ENCODE peak calls at places on chromosomes 1 and 21, in ten cellular contexts. One of them, this sample, is unnamed.

GRCh38 chr1:11198851-11199628 is 9.9 kb downstream of the ANGPTL7 start:
- DNase-seq in HCT116: no peak
- DNase-seq in lower leg skin: no peak
- DNase-seq in GM10248: no peak
- DNase-seq in MCF 10A: no peak
- DNase-seq in left ventricle myocardium inferior: no peak
- DNase-seq in CD4-positive, alpha-beta T cell: no peak
- DNase-seq in GM20000: no peak
- DNase-seq in astrocyte: no peak
- DNase-seq in GM12865: no peak
- DNase-seq in this sample: no peak

GRCh38 chr1:21003281-21003680 is 173.4 kb downstream of the EIF4G3 start:
- DNase-seq in astrocyte: no peak
- DNase-seq in GM10248: no peak
- DNase-seq in CD4-positive, alpha-beta T cell: no peak
- DNase-seq in MCF 10A: no peak
- DNase-seq in GM20000: no peak
- DNase-seq in left ventricle myocardium inferior: no peak
- DNase-seq in lower leg skin: no peak
- DNase-seq in HCT116: no peak
- DNase-seq in GM12865: no peak
- DNase-seq in this sample: no peak

GRCh38 chr1:216223521-216223920 is 199.7 kb downstream of the USH2A start:
- DNase-seq in GM20000: no peak
- DNase-seq in lower leg skin: no peak
- DNase-seq in CD4-positive, alpha-beta T cell: no peak
- DNase-seq in MCF 10A: no peak
- DNase-seq in HCT116: no peak
- DNase-seq in left ventricle myocardium inferior: no peak
- DNase-seq in GM12865: no peak
- DNase-seq in astrocyte: no peak
- DNase-seq in GM10248: no peak
- DNase-seq in this sample: no peak

GRCh38 chr1:76230894-76231293 is 156.3 kb downstream of the ST6GALNAC3 start:
- DNase-seq in left ventricle myocardium inferior: no peak
- DNase-seq in GM12865: no peak
- DNase-seq in astrocyte: no peak
- DNase-seq in GM20000: no peak
- DNase-seq in lower leg skin: no peak
- DNase-seq in HCT116: no peak
- DNase-seq in MCF 10A: no peak
- DNase-seq in CD4-positive, alpha-beta T cell: no peak
- DNase-seq in GM10248: no peak
- DNase-seq in this sample: no peak

GRCh38 chr1:217554849-217555248 is 76.0 kb downstream of the GPATCH2 start:
- DNase-seq in CD4-positive, alpha-beta T cell: no peak
- DNase-seq in lower leg skin: no peak
- DNase-seq in GM20000: no peak
- DNase-seq in left ventricle myocardium inferior: no peak
- DNase-seq in GM12865: no peak
- DNase-seq in GM10248: no peak
- DNase-seq in astrocyte: no peak
- DNase-seq in HCT116: no peak
- DNase-seq in MCF 10A: peak
- DNase-seq in this sample: no peak

GRCh38 chr1:20602851-20603450 is 14.1 kb downstream of the CDA start:
- DNase-seq in HCT116: no peak
- DNase-seq in astrocyte: no peak
- DNase-seq in GM12865: no peak
- DNase-seq in GM10248: no peak
- DNase-seq in MCF 10A: peak
- DNase-seq in lower leg skin: no peak
- DNase-seq in CD4-positive, alpha-beta T cell: no peak
- DNase-seq in GM20000: no peak
- DNase-seq in left ventricle myocardium inferior: no peak
- DNase-seq in this sample: no peak

GRCh38 chr1:38589036-38589435 is 270.5 kb downstream of the RRAGC start:
- DNase-seq in GM10248: no peak
- DNase-seq in GM12865: no peak
- DNase-seq in lower leg skin: no peak
- DNase-seq in GM20000: no peak
- DNase-seq in astrocyte: peak
- DNase-seq in left ventricle myocardium inferior: peak
- DNase-seq in HCT116: no peak
- DNase-seq in MCF 10A: peak
- DNase-seq in CD4-positive, alpha-beta T cell: no peak
- DNase-seq in this sample: no peak

GRCh38 chr1:226217273-226217672 is 6.2 kb upstream of the MIXL1 start:
- DNase-seq in GM20000: no peak
- DNase-seq in MCF 10A: no peak
- DNase-seq in GM10248: no peak
- DNase-seq in HCT116: no peak
- DNase-seq in left ventricle myocardium inferior: no peak
- DNase-seq in astrocyte: no peak
- DNase-seq in GM12865: no peak
- DNase-seq in lower leg skin: no peak
- DNase-seq in CD4-positive, alpha-beta T cell: no peak
- DNase-seq in this sample: no peak

GRCh38 chr1:178652506-178652905 is 72.5 kb upstream of the RALGPS2 start:
- DNase-seq in GM20000: no peak
- DNase-seq in GM10248: no peak
- DNase-seq in HCT116: no peak
- DNase-seq in astrocyte: no peak
- DNase-seq in MCF 10A: no peak
- DNase-seq in GM12865: no peak
- DNase-seq in lower leg skin: no peak
- DNase-seq in left ventricle myocardium inferior: no peak
- DNase-seq in CD4-positive, alpha-beta T cell: no peak
- DNase-seq in this sample: no peak

GRCh38 chr1:172754609-172755008 is 95.7 kb downstream of the FASLG start:
- DNase-seq in CD4-positive, alpha-beta T cell: no peak
- DNase-seq in GM12865: no peak
- DNase-seq in GM20000: no peak
- DNase-seq in left ventricle myocardium inferior: no peak
- DNase-seq in HCT116: no peak
- DNase-seq in GM10248: no peak
- DNase-seq in lower leg skin: no peak
- DNase-seq in astrocyte: no peak
- DNase-seq in MCF 10A: no peak
- DNase-seq in this sample: no peak

GRCh38 chr1:9151326-9151860 is 22.5 kb upstream of the GPR157 start:
- DNase-seq in GM20000: no peak
- DNase-seq in CD4-positive, alpha-beta T cell: no peak
- DNase-seq in lower leg skin: no peak
- DNase-seq in left ventricle myocardium inferior: peak
- DNase-seq in astrocyte: no peak
- DNase-seq in GM12865: no peak
- DNase-seq in GM10248: no peak
- DNase-seq in HCT116: no peak
- DNase-seq in MCF 10A: no peak
- DNase-seq in this sample: no peak

GRCh38 chr1:106676021-106676420 is 380.5 kb upstream of the PRMT6 start:
- DNase-seq in GM20000: no peak
- DNase-seq in lower leg skin: no peak
- DNase-seq in GM10248: no peak
- DNase-seq in left ventricle myocardium inferior: no peak
- DNase-seq in astrocyte: peak
- DNase-seq in MCF 10A: peak
- DNase-seq in HCT116: no peak
- DNase-seq in GM12865: no peak
- DNase-seq in CD4-positive, alpha-beta T cell: no peak
- DNase-seq in this sample: no peak

GRCh38 chr1:46673749-46674182 is 2.1 kb downstream of the TEX38 start:
- DNase-seq in left ventricle myocardium inferior: no peak
- DNase-seq in GM12865: no peak
- DNase-seq in lower leg skin: no peak
- DNase-seq in MCF 10A: peak
- DNase-seq in CD4-positive, alpha-beta T cell: no peak
- DNase-seq in astrocyte: peak
- DNase-seq in GM10248: no peak
- DNase-seq in HCT116: no peak
- DNase-seq in GM20000: no peak
- DNase-seq in this sample: no peak

GRCh38 chr1:62176597-62177312 is 17.9 kb upstream of the L1TD1 start:
- DNase-seq in MCF 10A: no peak
- DNase-seq in CD4-positive, alpha-beta T cell: no peak
- DNase-seq in GM10248: no peak
- DNase-seq in GM12865: no peak
- DNase-seq in GM20000: no peak
- DNase-seq in lower leg skin: no peak
- DNase-seq in left ventricle myocardium inferior: no peak
- DNase-seq in astrocyte: no peak
- DNase-seq in HCT116: no peak
- DNase-seq in this sample: no peak

GRCh38 chr1:232271991-232272589 is 357.8 kb downstream of the SIPA1L2 start:
- DNase-seq in GM10248: no peak
- DNase-seq in GM12865: no peak
- DNase-seq in CD4-positive, alpha-beta T cell: no peak
- DNase-seq in left ventricle myocardium inferior: peak
- DNase-seq in GM20000: no peak
- DNase-seq in HCT116: no peak
- DNase-seq in lower leg skin: no peak
- DNase-seq in MCF 10A: no peak
- DNase-seq in astrocyte: peak
- DNase-seq in this sample: no peak

GRCh38 chr1:199747984-199748383 is 279.5 kb upstream of the NR5A2 start:
- DNase-seq in left ventricle myocardium inferior: no peak
- DNase-seq in HCT116: no peak
- DNase-seq in MCF 10A: no peak
- DNase-seq in GM20000: no peak
- DNase-seq in GM12865: no peak
- DNase-seq in CD4-positive, alpha-beta T cell: no peak
- DNase-seq in lower leg skin: no peak
- DNase-seq in GM10248: no peak
- DNase-seq in astrocyte: no peak
- DNase-seq in this sample: no peak

GRCh38 chr1:37739222-37739621 is 25.7 kb downstream of the EPHA10 start:
- DNase-seq in GM20000: no peak
- DNase-seq in GM12865: peak
- DNase-seq in CD4-positive, alpha-beta T cell: no peak
- DNase-seq in GM10248: no peak
- DNase-seq in astrocyte: no peak
- DNase-seq in left ventricle myocardium inferior: no peak
- DNase-seq in MCF 10A: peak
- DNase-seq in lower leg skin: no peak
- DNase-seq in HCT116: peak
- DNase-seq in this sample: no peak

GRCh38 chr1:205319081-205320018 is 2.2 kb downstream of the NUAK2 start:
- DNase-seq in MCF 10A: peak
- DNase-seq in astrocyte: peak
- DNase-seq in lower leg skin: peak
- DNase-seq in left ventricle myocardium inferior: peak
- DNase-seq in GM10248: no peak
- DNase-seq in GM12865: no peak
- DNase-seq in CD4-positive, alpha-beta T cell: no peak
- DNase-seq in HCT116: no peak
- DNase-seq in GM20000: no peak
- DNase-seq in this sample: no peak

GRCh38 chr1:45490121-45490622 is 791 bp downstream of the TESK2 start:
- DNase-seq in MCF 10A: peak
- DNase-seq in astrocyte: peak
- DNase-seq in HCT116: no peak
- DNase-seq in GM20000: no peak
- DNase-seq in GM12865: peak
- DNase-seq in left ventricle myocardium inferior: no peak
- DNase-seq in GM10248: no peak
- DNase-seq in CD4-positive, alpha-beta T cell: no peak
- DNase-seq in lower leg skin: no peak
- DNase-seq in this sample: no peak

GRCh38 chr1:46183926-46184557 is 7.8 kb upstream of the P3R3URF start:
- DNase-seq in MCF 10A: no peak
- DNase-seq in GM20000: no peak
- DNase-seq in CD4-positive, alpha-beta T cell: no peak
- DNase-seq in lower leg skin: no peak
- DNase-seq in left ventricle myocardium inferior: no peak
- DNase-seq in HCT116: no peak
- DNase-seq in GM12865: peak
- DNase-seq in GM10248: peak
- DNase-seq in astrocyte: no peak
- DNase-seq in this sample: no peak

GRCh38 chr1:228344631-228345072 is 62.0 kb downstream of the TRIM11 start:
- DNase-seq in GM10248: no peak
- DNase-seq in MCF 10A: peak
- DNase-seq in left ventricle myocardium inferior: peak
- DNase-seq in CD4-positive, alpha-beta T cell: no peak
- DNase-seq in astrocyte: no peak
- DNase-seq in GM12865: no peak
- DNase-seq in GM20000: no peak
- DNase-seq in HCT116: no peak
- DNase-seq in lower leg skin: no peak
- DNase-seq in this sample: no peak

GRCh38 chr1:102083186-102083585 is 86.5 kb upstream of the OLFM3 start:
- DNase-seq in HCT116: no peak
- DNase-seq in left ventricle myocardium inferior: no peak
- DNase-seq in MCF 10A: no peak
- DNase-seq in astrocyte: no peak
- DNase-seq in CD4-positive, alpha-beta T cell: no peak
- DNase-seq in lower leg skin: no peak
- DNase-seq in GM12865: no peak
- DNase-seq in GM20000: no peak
- DNase-seq in GM10248: no peak
- DNase-seq in this sample: no peak
- TF ChIP-seq CTCF in HCT116: no peak
- TF ChIP-seq CTCF in left ventricle myocardium inferior: no peak
- TF ChIP-seq CTCF in MCF 10A: no peak
- TF ChIP-seq CTCF in astrocyte: no peak
- TF ChIP-seq CTCF in CD4-positive, alpha-beta T cell: no peak
- TF ChIP-seq CTCF in lower leg skin: no peak
- TF ChIP-seq CTCF in GM12865: no peak
- TF ChIP-seq CTCF in GM20000: no peak
- TF ChIP-seq CTCF in GM10248: no peak
- TF ChIP-seq CTCF in this sample: no peak

GRCh38 chr1:33014464-33015170 is 22.1 kb downstream of the AK2 start:
- DNase-seq in HCT116: no peak
- DNase-seq in astrocyte: no peak
- DNase-seq in lower leg skin: no peak
- DNase-seq in GM20000: no peak
- DNase-seq in CD4-positive, alpha-beta T cell: no peak
- DNase-seq in left ventricle myocardium inferior: no peak
- DNase-seq in MCF 10A: no peak
- DNase-seq in GM10248: no peak
- DNase-seq in GM12865: no peak
- DNase-seq in this sample: no peak
- TF ChIP-seq CTCF in HCT116: no peak
- TF ChIP-seq CTCF in astrocyte: no peak
- TF ChIP-seq CTCF in lower leg skin: no peak
- TF ChIP-seq CTCF in GM20000: no peak
- TF ChIP-seq CTCF in CD4-positive, alpha-beta T cell: no peak
- TF ChIP-seq CTCF in left ventricle myocardium inferior: no peak
- TF ChIP-seq CTCF in MCF 10A: no peak
- TF ChIP-seq CTCF in GM10248: no peak
- TF ChIP-seq CTCF in GM12865: no peak
- TF ChIP-seq CTCF in this sample: no peak

GRCh38 chr1:24253569-24253968 is 65.6 kb upstream of the GRHL3 start:
- DNase-seq in astrocyte: no peak
- DNase-seq in CD4-positive, alpha-beta T cell: no peak
- DNase-seq in HCT116: no peak
- DNase-seq in lower leg skin: no peak
- DNase-seq in MCF 10A: no peak
- DNase-seq in GM10248: no peak
- DNase-seq in GM12865: peak
- DNase-seq in left ventricle myocardium inferior: no peak
- DNase-seq in GM20000: no peak
- DNase-seq in this sample: no peak
- TF ChIP-seq CTCF in astrocyte: no peak
- TF ChIP-seq CTCF in CD4-positive, alpha-beta T cell: no peak
- TF ChIP-seq CTCF in HCT116: peak
- TF ChIP-seq CTCF in lower leg skin: no peak
- TF ChIP-seq CTCF in MCF 10A: no peak
- TF ChIP-seq CTCF in GM10248: peak
- TF ChIP-seq CTCF in GM12865: peak
- TF ChIP-seq CTCF in left ventricle myocardium inferior: no peak
- TF ChIP-seq CTCF in GM20000: peak
- TF ChIP-seq CTCF in this sample: no peak

GRCh38 chr21:36429672-36430546 is 44.7 kb downstream of the CHAF1B start:
- DNase-seq in CD4-positive, alpha-beta T cell: peak
- DNase-seq in GM10248: peak
- DNase-seq in left ventricle myocardium inferior: peak
- DNase-seq in GM12865: peak
- DNase-seq in astrocyte: peak
- DNase-seq in lower leg skin: peak
- DNase-seq in MCF 10A: peak
- DNase-seq in HCT116: peak
- DNase-seq in GM20000: peak
- DNase-seq in this sample: peak
- TF ChIP-seq CTCF in CD4-positive, alpha-beta T cell: no peak
- TF ChIP-seq CTCF in GM10248: no peak
- TF ChIP-seq CTCF in left ventricle myocardium inferior: no peak
- TF ChIP-seq CTCF in GM12865: peak
- TF ChIP-seq CTCF in astrocyte: no peak
- TF ChIP-seq CTCF in lower leg skin: no peak
- TF ChIP-seq CTCF in MCF 10A: no peak
- TF ChIP-seq CTCF in HCT116: peak
- TF ChIP-seq CTCF in GM20000: no peak
- TF ChIP-seq CTCF in this sample: peak